ENCODE peak calls at places on chromosome 10, in ten cellular contexts. C is iPS-NIHi11; W is fibroblast of pulmonary artery; F is fibroblast of mammary gland; B is central memory CD4-positive, alpha-beta T cell; P is EL; X is hypothalamus; I is H9; S is T1000; H is AG09309. J is an unnamed sample.

GRCh38 chr10:16953270-16953669 is 136.0 kb upstream of the RSU1 start:
- DNase-seq in C (no peak), W (no peak), F (no peak), B (no peak), P (no peak), X (no peak), I (no peak), S (no peak), H (no peak), J (no peak)

GRCh38 chr10:108411181-108411580 is 1246.7 kb upstream of the SORCS1 start:
- DNase-seq in C (no peak), W (no peak), F (no peak), B (no peak), P (no peak), X (no peak), I (no peak), S (no peak), H (no peak), J (no peak)

GRCh38 chr10:99297033-99297432 is 32.1 kb upstream of the CNNM1 start:
- DNase-seq in C (no peak), W (no peak), F (no peak), B (no peak), P (no peak), X (no peak), I (peak), S (no peak), H (no peak), J (no peak)

GRCh38 chr10:68333452-68333851 is 724 bp upstream of the PBLD start:
- DNase-seq in C (no peak), W (no peak), F (no peak), B (no peak), P (no peak), X (no peak), I (no peak), S (no peak), H (no peak), J (no peak)

GRCh38 chr10:104339469-104340098 is 1.3 kb upstream of the ITPRIP start:
- DNase-seq in C (no peak), W (peak), F (peak), B (no peak), P (peak), X (no peak), I (peak), S (no peak), H (no peak), J (no peak)

GRCh38 chr10:79397575-79398303 is 47.7 kb downstream of the ZCCHC24 start:
- DNase-seq in C (no peak), W (peak), F (peak), B (no peak), P (no peak), X (no peak), I (no peak), S (no peak), H (peak), J (no peak)

GRCh38 chr10:74255214-74255613 is 104.2 kb downstream of the ADK start:
- DNase-seq in C (peak), W (no peak), F (no peak), B (no peak), P (no peak), X (no peak), I (no peak), S (no peak), H (no peak), J (no peak)

GRCh38 chr10:77702166-77702565 is 64.6 kb upstream of the KCNMA1 start:
- DNase-seq in C (no peak), W (peak), F (peak), B (no peak), P (peak), X (no peak), I (no peak), S (peak), H (peak), J (no peak)

GRCh38 chr10:61763778-61764177 is 101.0 kb downstream of the CABCOCO1 start:
- DNase-seq in C (no peak), W (no peak), F (no peak), B (no peak), P (no peak), X (no peak), I (no peak), S (no peak), H (no peak), J (no peak)

GRCh38 chr10:58976254-58976653 is 200.2 kb upstream of the PHYHIPL start:
- DNase-seq in C (no peak), W (no peak), F (no peak), B (no peak), P (no peak), X (no peak), I (no peak), S (no peak), H (no peak), J (no peak)

GRCh38 chr10:125811251-125811650 is 11.8 kb downstream of the UROS start:
- DNase-seq in C (no peak), W (no peak), F (no peak), B (no peak), P (no peak), X (no peak), I (no peak), S (no peak), H (peak), J (no peak)

GRCh38 chr10:76456190-76456589 is 1024.8 kb downstream of the LRMDA start:
- DNase-seq in C (no peak), W (peak), F (peak), B (no peak), P (no peak), X (no peak), I (no peak), S (no peak), H (no peak), J (no peak)

GRCh38 chr10:122468923-122469781 is 7.8 kb downstream of the HTRA1 start:
- DNase-seq in C (no peak), W (peak), F (peak), B (no peak), P (peak), X (no peak), I (no peak), S (peak), H (peak), J (no peak)

GRCh38 chr10:6348091-6348862 is 145.5 kb downstream of the PFKFB3 start:
- DNase-seq in C (no peak), W (no peak), F (no peak), B (peak), P (peak), X (no peak), I (no peak), S (no peak), H (peak), J (no peak)

GRCh38 chr10:45470098-45471012 is 96.3 kb downstream of the ALOX5 start:
- DNase-seq in C (peak), W (peak), F (peak), B (peak), P (peak), X (no peak), I (peak), S (no peak), H (no peak), J (no peak)

GRCh38 chr10:79247373-79248137 is 99.7 kb upstream of the PPIF start:
- DNase-seq in C (no peak), W (no peak), F (no peak), B (no peak), P (no peak), X (no peak), I (no peak), S (no peak), H (no peak), J (no peak)

GRCh38 chr10:43874984-43875383 is 226.3 kb upstream of the ZNF32 start:
- DNase-seq in C (peak), W (no peak), F (no peak), B (no peak), P (no peak), X (no peak), I (no peak), S (no peak), H (no peak), J (no peak)